ENCODE peak calls at places on chromosome 21, in ten cellular contexts. B, X, D, P, H, O, T, L, U and M are unnamed samples.

GRCh38 chr21:37845535-37845934 is 70.7 kb downstream of the KCNJ6 start:
- DNase-seq in B (no peak), U (no peak), L (no peak), O (no peak), H (no peak), T (no peak), X (no peak), D (no peak), P (no peak), M (no peak)

GRCh38 chr21:44259082-44259705 is 2.5 kb downstream of the DNMT3L start:
- DNase-seq in T (no peak), U (no peak), O (no peak), B (no peak), X (no peak), L (peak; percentile 8), P (no peak), H (no peak), D (no peak), M (no peak)

GRCh38 chr21:34886554-34887385 is 162.3 kb downstream of the RUNX1 start:
- DNase-seq in X (peak; percentile 37), T (no peak), O (peak; percentile 54), L (no peak), U (peak; percentile 48), B (peak; percentile 51), D (peak; percentile 44), H (peak; percentile 18), P (peak; percentile 50), M (no peak)

GRCh38 chr21:36788116-36788515 is 89.2 kb downstream of the SIM2 start:
- DNase-seq in U (peak; percentile 32), H (no peak), T (no peak), B (no peak), X (peak; percentile 69), D (peak; percentile 65), L (no peak), O (no peak), P (no peak), M (no peak)

GRCh38 chr21:30072496-30072895 is 94.1 kb downstream of the CLDN17 start:
- DNase-seq in P (peak; percentile 79), O (no peak), B (no peak), U (peak; percentile 29), L (peak; percentile 0), H (no peak), X (peak; percentile 46), T (no peak), D (peak; percentile 46), M (no peak)

GRCh38 chr21:34501716-34502115 is 10.3 kb downstream of the KCNE1 start:
- DNase-seq in H (no peak), L (no peak), U (no peak), D (no peak), T (no peak), X (no peak), P (no peak), B (no peak), O (no peak), M (no peak)

GRCh38 chr21:27425574-27425973 is 458.7 kb upstream of the ADAMTS5 start:
- DNase-seq in B (no peak), O (peak; percentile 34), P (peak; percentile 77), U (peak; percentile 36), T (peak; percentile 50), L (peak; percentile 55), D (no peak), X (no peak), H (no peak), M (no peak)

GRCh38 chr21:28280611-28281010 is 712.1 kb downstream of the LTN1 start:
- DNase-seq in P (no peak), D (no peak), L (no peak), U (no peak), B (no peak), O (no peak), H (no peak), X (no peak), T (no peak), M (no peak)

GRCh38 chr21:26946744-26947446 is 20.0 kb downstream of the ADAMTS5 start:
- DNase-seq in L (no peak), O (no peak), B (no peak), T (no peak), H (no peak), P (peak; percentile 8), U (no peak), X (no peak), D (no peak), M (no peak)

GRCh38 chr21:34526618-34527290 is 14.7 kb upstream of the KCNE1 start:
- DNase-seq in B (peak; percentile 77), L (peak; percentile 100), D (peak; percentile 82), T (peak; percentile 69), X (peak; percentile 76), U (peak; percentile 98), O (no peak), H (no peak), P (peak; percentile 99), M (peak; percentile 44)

GRCh38 chr21:14591277-14591876 is 45.3 kb upstream of the SAMSN1 start:
- DNase-seq in O (no peak), D (no peak), X (no peak), P (no peak), T (no peak), U (no peak), L (no peak), H (no peak), B (no peak), M (no peak)

GRCh38 chr21:27515676-27516075 is 548.8 kb upstream of the ADAMTS5 start:
- DNase-seq in O (no peak), X (no peak), D (no peak), P (peak; percentile 10), B (no peak), T (no peak), L (no peak), H (no peak), U (no peak), M (no peak)

GRCh38 chr21:37202221-37202805 is 64.8 kb downstream of the VPS26C start:
- DNase-seq in U (no peak), O (no peak), D (no peak), P (no peak), X (no peak), T (no peak), L (no peak), B (no peak), H (no peak), M (no peak)

GRCh38 chr21:28253378-28253777 is 739.3 kb downstream of the LTN1 start:
- DNase-seq in P (peak; percentile 83), H (no peak), L (peak; percentile 75), B (no peak), U (peak; percentile 77), O (no peak), X (no peak), T (no peak), D (no peak), M (no peak)

GRCh38 chr21:39263372-39263771 is 50.1 kb downstream of the BRWD1 start:
- DNase-seq in T (no peak), B (no peak), U (peak; percentile 58), D (no peak), O (no peak), H (no peak), P (peak; percentile 65), X (no peak), L (no peak), M (no peak)

GRCh38 chr21:39269620-39270019 is 43.8 kb downstream of the BRWD1 start:
- DNase-seq in B (no peak), H (no peak), U (no peak), X (no peak), O (no peak), L (no peak), T (no peak), P (no peak), D (no peak), M (no peak)

GRCh38 chr21:39265603-39266002 is 47.8 kb downstream of the BRWD1 start:
- DNase-seq in D (no peak), T (no peak), H (no peak), L (no peak), P (no peak), U (no peak), O (no peak), B (no peak), X (no peak), M (no peak)
- H3K36me3 ChIP-seq in D (no peaks in the 10 kb centered on the region), T (no peaks in the 10 kb centered on the region), H (peaks cover 56% of the 10 kb centered on the region), L (no peaks in the 10 kb centered on the region), P (peaks cover 76% of the 10 kb centered on the region), U (peaks cover 95% of the 10 kb centered on the region), O (peaks cover 76% of the 10 kb centered on the region), B (peaks cover 68% of the 10 kb centered on the region), X (peaks cover 51% of the 10 kb centered on the region), M (peaks cover 3% of the 10 kb centered on the region)

GRCh38 chr21:32470206-32470605 is 57.7 kb downstream of the EVA1C start:
- DNase-seq in B (no peak), L (no peak), T (no peak), X (no peak), D (no peak), O (no peak), P (no peak), H (no peak), U (no peak), M (no peak)

GRCh38 chr21:32467291-32467690 is 54.8 kb downstream of the EVA1C start:
- DNase-seq in T (no peak), B (no peak), H (no peak), D (no peak), X (no peak), P (no peak), L (no peak), O (no peak), U (no peak), M (no peak)

GRCh38 chr21:32472890-32473765 is 60.6 kb downstream of the EVA1C start:
- DNase-seq in P (no peak), D (no peak), O (no peak), T (no peak), X (no peak), B (no peak), H (no peak), L (no peak), U (no peak), M (no peak)

GRCh38 chr21:32468567-32469175 is 56.2 kb downstream of the EVA1C start:
- DNase-seq in O (no peak), P (no peak), H (no peak), U (no peak), T (no peak), X (no peak), B (no peak), D (no peak), L (no peak), M (no peak)

GRCh38 chr21:32469628-32470027 is 57.1 kb downstream of the EVA1C start:
- DNase-seq in P (no peak), D (no peak), T (no peak), B (no peak), H (no peak), O (no peak), X (no peak), L (no peak), U (no peak), M (no peak)
- H3K36me3 ChIP-seq in P (no peaks in the 10 kb centered on the region), D (no peaks in the 10 kb centered on the region), T (no peaks in the 10 kb centered on the region), B (no peaks in the 10 kb centered on the region), H (no peaks in the 10 kb centered on the region), O (peaks cover 5% of the 10 kb centered on the region), X (peaks cover 6% of the 10 kb centered on the region), L (no peaks in the 10 kb centered on the region), U (peaks cover 30% of the 10 kb centered on the region), M (no peaks in the 10 kb centered on the region)

GRCh38 chr21:42865361-42866160 is 13.8 kb downstream of the WDR4 start:
- DNase-seq in P (peak; percentile 50), U (no peak), L (no peak), X (no peak), H (no peak), O (peak; percentile 73), T (no peak), D (no peak), B (peak; percentile 81), M (no peak)
- H3K36me3 ChIP-seq in P (peaks cover 2% of the 10 kb centered on the region), U (peaks cover 56% of the 10 kb centered on the region), L (peaks cover 22% of the 10 kb centered on the region), X (peaks cover 29% of the 10 kb centered on the region), H (peaks cover 55% of the 10 kb centered on the region), O (peaks cover 20% of the 10 kb centered on the region), T (no peaks in the 10 kb centered on the region), D (peaks cover 5% of the 10 kb centered on the region), B (peaks cover 31% of the 10 kb centered on the region), M (peaks cover 10% of the 10 kb centered on the region)

GRCh38 chr21:39238275-39238674 is 55.0 kb upstream of the PSMG1 start:
- DNase-seq in T (no peak), H (no peak), X (no peak), O (no peak), P (peak; percentile 3), B (no peak), D (no peak), U (peak; percentile 8), L (peak; percentile 55), M (no peak)

GRCh38 chr21:39232926-39233325 is 49.7 kb upstream of the PSMG1 start:
- DNase-seq in B (no peak), L (peak; percentile 63), H (no peak), D (no peak), T (no peak), P (peak; percentile 25), O (no peak), U (no peak), X (no peak), M (no peak)
- H3K36me3 ChIP-seq in B (peaks cover 48% of the 10 kb centered on the region), L (peaks cover 3% of the 10 kb centered on the region), H (peaks cover 46% of the 10 kb centered on the region), D (no peaks in the 10 kb centered on the region), T (no peaks in the 10 kb centered on the region), P (peaks cover 49% of the 10 kb centered on the region), O (peaks cover 77% of the 10 kb centered on the region), U (peaks cover 77% of the 10 kb centered on the region), X (peaks cover 49% of the 10 kb centered on the region), M (peaks cover 8% of the 10 kb centered on the region)